ENCODE peak calls at places on chromosomes 16 and 17, in five cellular contexts. Y is ACHN, M is left colon, I is kidney tubule cell, S is amygdala. H is an unnamed sample.

GRCh38 chr17:4833178-4833940 is at the start of gene MINK1:
- DNase-seq in Y (peak), M (peak), I (peak), S (peak), H (peak)

GRCh38 chr16:30755955-30756780 is 5.7 kb downstream of the CFAP119 start:
- DNase-seq in Y (no peak), M (no peak), I (no peak), S (no peak), H (no peak)

GRCh38 chr16:51271156-51271555 is 120.1 kb upstream of the SALL1 start:
- DNase-seq in Y (no peak), M (no peak), I (no peak), S (no peak), H (no peak)

GRCh38 chr17:74125160-74125559 is 78.3 kb upstream of the RPL38 start:
- DNase-seq in Y (no peak), M (no peak), I (peak), S (no peak), H (no peak)

GRCh38 chr17:66893382-66893781 is 58.5 kb downstream of the CACNG5 start:
- DNase-seq in Y (no peak), M (no peak), I (no peak), S (no peak), H (no peak)

GRCh38 chr16:86676216-86676800 is 98.0 kb downstream of the FOXL1 start:
- DNase-seq in Y (no peak), M (no peak), I (peak), S (no peak), H (no peak)

GRCh38 chr17:81399481-81400153 is 4.4 kb downstream of the BAHCC1 start:
- DNase-seq in Y (no peak), M (no peak), I (peak), S (no peak), H (no peak)

GRCh38 chr17:35460354-35460851 is 11.8 kb upstream of the SLFN13 start:
- DNase-seq in Y (peak), M (peak), I (peak), S (no peak), H (peak)

GRCh38 chr16:85553436-85554113 is 59.5 kb upstream of the GSE1 start:
- DNase-seq in Y (peak), M (no peak), I (peak), S (no peak), H (peak)